ENCODE peak calls at places on chromosomes 12 and 14, in six cellular contexts. N, L, T, R, O and D are unnamed samples.

GRCh38 chr12:87233636-87234035 is 795.6 kb downstream of the C12orf50 start:
- DNase-seq in N (no peak), R (no peak), T (no peak), O (no peak), L (no peak), D (no peak)

GRCh38 chr12:91074851-91075250 is 17.0 kb upstream of the KERA start:
- DNase-seq in O (no peak), R (no peak), N (no peak), T (no peak), L (no peak), D (peak)

GRCh38 chr12:47636908-47637780 is 68.7 kb downstream of the RPAP3 start:
- DNase-seq in N (no peak), T (peak), L (no peak), O (no peak), R (peak), D (peak)

GRCh38 chr12:1502441-1502785 is 92.0 kb downstream of the FBXL14 start:
- DNase-seq in R (no peak), N (no peak), L (no peak), T (no peak), O (no peak), D (no peak)

GRCh38 chr12:5333096-5333495 is 98.8 kb upstream of the NTF3 start:
- DNase-seq in T (no peak), L (no peak), R (no peak), N (peak), O (no peak), D (no peak)

GRCh38 chr14:36520601-36521525 is 831 bp upstream of the NKX2-1 start:
- DNase-seq in L (no peak), R (peak), N (no peak), O (no peak), T (no peak), D (no peak)

GRCh38 chr14:63853831-63854293 is 1.1 kb downstream of the SYNE2 start:
- DNase-seq in N (peak), O (no peak), T (peak), R (peak), L (peak), D (peak)

GRCh38 chr12:108187831-108188230 is 58.7 kb downstream of the WSCD2 start:
- DNase-seq in R (no peak), L (no peak), N (no peak), O (no peak), T (no peak), D (no peak)